ENCODE peak calls at places on chromosomes 6 and 20, in seven cellular contexts. J is colonic mucosa, V is right cardiac atrium, W is HL-60, Y is adipocyte, G is fibroblast of lung, Q is lower lobe of right lung. K is an unnamed sample. For H3K27me3, the result is how much of the 10 kb centered on the place peaks cover.

GRCh38 chr20:23116301-23117089 is 30.4 kb upstream of the CD93 start:
- DNase-seq in J (no peak), V (peak), W (no peak), Y (peak), G (peak), Q (no peak), K (no peak)

GRCh38 chr6:44128020-44128917 is 915 bp downstream of the TMEM63B start:
- DNase-seq in J (peak), V (peak), W (no peak), Y (peak), G (no peak), Q (peak), K (peak)

GRCh38 chr20:31674895-31675827 is 37.4 kb downstream of the COX4I2 start:
- DNase-seq in J (peak), V (peak), W (peak), Y (peak), G (peak), Q (peak), K (peak)

GRCh38 chr6:30690403-30691207 is at the start of gene NRM:
- DNase-seq in J (peak), V (peak), W (peak), Y (peak), G (peak), Q (peak), K (peak)

GRCh38 chr20:51062065-51062464 is 39.2 kb upstream of the KCNG1 start:
- DNase-seq in J (no peak), V (no peak), W (no peak), Y (no peak), G (no peak), Q (no peak), K (no peak)

GRCh38 chr20:43442310-43442880 is 15.3 kb upstream of the SRSF6 start:
- DNase-seq in J (no peak), V (no peak), W (no peak), Y (no peak), G (no peak), Q (no peak), K (no peak)

GRCh38 chr20:31722388-31723281 is at the start of gene BCL2L1:
- DNase-seq in J (peak), V (peak), W (peak), Y (peak), G (peak), Q (peak), K (peak)

GRCh38 chr6:130602151-130602770 is 224.9 kb upstream of the SMLR1 start:
- DNase-seq in J (no peak), V (no peak), W (no peak), Y (peak), G (peak), Q (no peak), K (no peak)

GRCh38 chr6:108068618-108069017 is 5.9 kb downstream of the OSTM1 start:
- DNase-seq in J (no peak), V (no peak), W (no peak), Y (no peak), G (no peak), Q (no peak), K (no peak)

GRCh38 chr20:57654998-57655811 is 35.0 kb upstream of the ZBP1 start:
- DNase-seq in J (peak), V (peak), W (no peak), Y (no peak), G (no peak), Q (peak), K (no peak)

GRCh38 chr6:160520043-160520904 is 143.8 kb downstream of the LPA start:
- DNase-seq in J (peak), V (peak), W (peak), Y (peak), G (peak), Q (peak), K (peak)

GRCh38 chr6:121897337-121897760 is 461.9 kb downstream of the GJA1 start:
- DNase-seq in J (no peak), V (no peak), W (no peak), Y (peak), G (no peak), Q (no peak), K (no peak)

GRCh38 chr6:149336529-149336928 is 19.0 kb downstream of the TAB2 start:
- DNase-seq in J (no peak), V (no peak), W (no peak), Y (no peak), G (no peak), Q (no peak), K (no peak)

GRCh38 chr6:163599684-163600083 is 185.2 kb downstream of the QKI start:
- DNase-seq in J (no peak), V (no peak), W (no peak), Y (no peak), G (no peak), Q (no peak), K (no peak)

GRCh38 chr20:9985281-9985680 is 49.5 kb upstream of the ANKEF1 start:
- DNase-seq in J (no peak), V (no peak), W (no peak), Y (no peak), G (no peak), Q (no peak), K (no peak)

GRCh38 chr20:9989066-9989724 is 45.6 kb upstream of the ANKEF1 start:
- DNase-seq in J (no peak), V (no peak), W (no peak), Y (peak), G (peak), Q (no peak), K (no peak)

GRCh38 chr20:9981834-9982233 is 53.0 kb upstream of the ANKEF1 start:
- DNase-seq in J (no peak), V (no peak), W (no peak), Y (no peak), G (peak), Q (no peak), K (peak)

DNA sequence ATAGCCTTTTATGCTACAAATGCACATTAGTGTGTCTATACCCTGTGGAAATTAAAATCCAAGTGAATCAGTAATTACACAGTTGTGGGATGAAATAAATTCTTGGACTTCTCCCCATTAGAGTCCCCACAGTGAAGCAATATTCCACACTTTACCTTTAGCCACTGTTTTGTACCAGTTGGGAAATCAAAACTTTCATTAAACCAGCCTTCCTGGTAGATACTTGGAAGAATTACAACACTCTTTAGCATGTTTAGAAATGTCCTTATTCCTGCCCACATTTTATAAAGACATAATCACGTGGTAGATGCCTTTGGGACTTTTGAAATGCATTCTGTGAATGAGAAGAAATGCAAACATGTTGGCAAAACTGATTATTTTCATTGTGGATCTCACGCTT is 49.0 kb upstream of the ANKEF1 start:
- DNase-seq in J (no peak), V (no peak), W (no peak), Y (peak), G (no peak), Q (no peak), K (no peak)
- H3K27me3 ChIP-seq in J (under half), V (under half), W (under half), Y (under half), G (under half), Q (under half), K (under half)

DNA sequence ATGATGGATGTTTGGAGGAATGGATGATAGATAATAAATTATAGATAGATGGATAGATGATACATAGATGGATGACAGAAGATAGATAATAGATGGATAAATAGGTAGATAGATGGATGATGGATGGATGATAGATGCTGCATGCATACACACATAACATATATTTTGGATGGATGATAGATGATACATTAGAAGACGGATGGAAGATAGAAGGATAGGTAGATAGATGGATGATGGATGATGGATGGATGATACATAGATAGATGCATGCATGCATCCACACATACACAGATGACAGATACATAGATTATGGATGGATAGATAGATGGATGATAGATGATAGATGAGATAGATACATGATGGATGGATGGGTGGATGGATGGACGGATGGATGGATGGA is 387.8 kb downstream of the TAF4 start:
- DNase-seq in J (no peak), V (no peak), W (no peak), Y (no peak), G (no peak), Q (no peak), K (no peak)
- H3K27me3 ChIP-seq in J (under half), V (under half), W (under half), Y (under half), G (under half), Q (under half), K (under half)

GRCh38 chr6:144214029-144214428 is 63.7 kb downstream of the STX11 start:
- DNase-seq in J (no peak), V (no peak), W (no peak), Y (no peak), G (no peak), Q (no peak), K (no peak)
- H3K27me3 ChIP-seq in J (under half), V (under half), W (under half), Y (under half), G (under half), Q (under half), K (under half)

DNA sequence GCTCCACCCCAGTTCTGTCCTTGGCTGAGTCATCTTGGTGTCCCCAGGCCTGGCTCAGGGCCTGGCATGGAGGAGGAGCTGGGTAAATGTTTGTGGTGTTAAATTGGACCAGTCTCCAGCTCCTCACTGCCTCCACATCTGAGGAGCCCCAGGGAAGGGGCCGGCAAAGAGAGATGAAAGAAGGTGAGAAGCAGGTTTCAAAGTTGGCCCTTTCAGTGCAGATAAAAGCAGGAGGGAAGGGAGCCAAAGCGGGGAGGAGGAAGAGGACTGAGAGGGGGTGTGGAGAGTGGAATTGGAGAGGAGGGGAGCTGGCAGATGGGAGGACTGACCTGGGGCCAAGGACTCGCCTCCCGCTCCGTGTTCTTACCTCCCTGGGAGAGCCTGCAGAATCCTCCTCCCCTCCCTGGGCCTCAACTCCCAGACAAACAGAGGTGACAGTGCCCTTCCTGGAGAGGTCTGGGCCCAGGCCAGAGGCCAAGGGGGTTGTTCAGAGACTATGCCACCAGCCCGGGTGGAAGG is 89.0 kb downstream of the CD40 start:
- DNase-seq in J (no peak), V (no peak), W (no peak), Y (no peak), G (no peak), Q (no peak), K (no peak)
- H3K27me3 ChIP-seq in J (under half), V (under half), W (under half), Y (under half), G (under half), Q (half or more), K (under half)

GRCh38 chr6:36677753-36678487 is 594 bp upstream of the CDKN1A start:
- DNase-seq in J (peak), V (no peak), W (no peak), Y (peak), G (no peak), Q (no peak), K (no peak)
- H3K27me3 ChIP-seq in J (under half), V (under half), W (under half), Y (under half), G (under half), Q (under half), K (under half)